ENCODE peak calls at places on chromosome 19, in seven cellular contexts. U is stimulated activated CD4-positive, alpha-beta T cell treated with anti-CD3 and anti-CD28 coated beads, Interleukin-4, amount 100 ng/mL, for 48 hours; N is left cardiac atrium; B is C1 segment of cervical spinal cord; C is SW480; J is GM04503; E is WERI-Rb-1. K is an unnamed sample.

GRCh38 chr19:8539621-8540149 is 25.7 kb upstream of the ZNF414 start:
- DNase-seq in U (no peak), C (no peak), N (no peak), B (no peak), J (no peak), E (no peak), K (no peak)

GRCh38 chr19:27774827-27775226 is 1438.1 kb downstream of the UQCRFS1 start:
- DNase-seq in B (no peak), N (no peak), J (no peak), C (no peak), E (peak), U (peak), K (no peak)

GRCh38 chr19:45305007-45305406 is 17.7 kb downstream of the CKM start:
- DNase-seq in E (no peak), J (no peak), N (no peak), U (no peak), C (no peak), B (no peak), K (no peak)

GRCh38 chr19:22935151-22935550 is 67.8 kb downstream of the ZNF728 start:
- DNase-seq in U (no peak), B (no peak), J (no peak), N (no peak), C (no peak), E (no peak), K (no peak)

GRCh38 chr19:40809358-40810086 is 10.5 kb downstream of the EGLN2 start:
- DNase-seq in E (no peak), J (no peak), U (no peak), N (peak), C (no peak), B (no peak), K (peak)

GRCh38 chr19:2326699-2327360 is 1.6 kb downstream of the LSM7 start:
- DNase-seq in J (no peak), U (no peak), C (no peak), N (no peak), B (no peak), E (no peak), K (peak)

GRCh38 chr19:5364674-5365073 is 24.1 kb upstream of the PTPRS start:
- DNase-seq in N (no peak), C (no peak), E (no peak), U (no peak), B (no peak), J (no peak), K (no peak)

GRCh38 chr19:21143846-21144245 is 2.0 kb downstream of the ZNF431 start:
- DNase-seq in J (no peak), U (no peak), N (no peak), E (no peak), B (no peak), C (peak), K (no peak)

GRCh38 chr19:57587529-57587928 is 3.6 kb downstream of the ZIK1 start:
- DNase-seq in C (no peak), J (peak), U (no peak), E (no peak), N (no peak), B (no peak), K (no peak)

GRCh38 chr19:54262066-54262465 is 5.0 kb upstream of the LILRB5 start:
- DNase-seq in C (no peak), U (no peak), N (no peak), E (no peak), B (no peak), J (no peak), K (no peak)

GRCh38 chr19:49749055-49749716 is 13.9 kb downstream of the TSKS start:
- DNase-seq in U (no peak), J (no peak), C (no peak), N (no peak), E (no peak), B (no peak), K (no peak)

GRCh38 chr19:51713319-51714285 is 10.2 kb downstream of the HAS1 start:
- DNase-seq in J (no peak), E (no peak), N (no peak), U (no peak), C (no peak), B (no peak), K (no peak)

GRCh38 chr19:47228168-47228936 is 2.6 kb downstream of the BBC3 start:
- DNase-seq in U (no peak), J (no peak), C (peak), E (peak), B (peak), N (peak), K (peak)

GRCh38 chr19:13036366-13036976 is 41.2 kb downstream of the NFIX start:
- DNase-seq in E (peak), B (no peak), C (peak), U (no peak), J (no peak), N (peak), K (no peak)

GRCh38 chr19:35027851-35028599 is 2.2 kb upstream of the SCN1B start:
- DNase-seq in N (peak), J (no peak), B (no peak), E (no peak), U (no peak), C (peak), K (no peak)

GRCh38 chr19:14536926-14537692 is 7.7 kb downstream of the TECR start:
- DNase-seq in C (no peak), U (peak), N (peak), E (peak), J (no peak), B (no peak), K (no peak)

GRCh38 chr19:6811906-6812305 is 39.4 kb downstream of the VAV1 start:
- DNase-seq in B (no peak), C (peak), E (peak), J (peak), N (no peak), U (no peak), K (no peak)

GRCh38 chr19:3368441-3368795 is 2.0 kb downstream of the NFIC start:
- DNase-seq in C (no peak), J (no peak), N (no peak), E (no peak), U (no peak), B (no peak), K (no peak)

GRCh38 chr19:48798937-48799336 is 11.9 kb downstream of the BCAT2 start:
- DNase-seq in N (no peak), C (no peak), J (no peak), E (peak), U (no peak), B (no peak), K (no peak)

GRCh38 chr19:7916137-7916907 is 1.7 kb downstream of the TGFBR3L start:
- DNase-seq in B (no peak), C (peak), U (peak), N (no peak), E (peak), J (no peak), K (peak)

GRCh38 chr19:49881186-49881585 is 3.7 kb downstream of the TBC1D17 start:
- DNase-seq in B (no peak), J (no peak), U (no peak), E (no peak), C (no peak), N (no peak), K (peak)

GRCh38 chr19:5080030-5080644 is 111.2 kb downstream of the KDM4B start:
- DNase-seq in N (no peak), J (no peak), E (no peak), U (no peak), C (no peak), B (no peak), K (no peak)

GRCh38 chr19:35775046-35775297 is 392 bp upstream of the ARHGAP33 start:
- DNase-seq in U (no peak), J (no peak), C (no peak), B (no peak), N (no peak), E (no peak), K (no peak)

GRCh38 chr19:33375760-33376159 is 2.3 kb downstream of the CEBPG start:
- DNase-seq in C (no peak), B (no peak), N (no peak), J (no peak), E (no peak), U (no peak), K (no peak)

GRCh38 chr19:56312787-56313343 is 1.8 kb downstream of the ZSCAN5A start:
- DNase-seq in J (no peak), C (no peak), U (no peak), E (no peak), B (no peak), N (no peak), K (no peak)

GRCh38 chr19:53537523-53538377 is at the start of gene ZNF331:
- DNase-seq in U (peak), J (no peak), E (peak), C (no peak), N (peak), B (peak), K (peak)

GRCh38 chr19:47363758-47364529 is 14.8 kb downstream of the DHX34 start:
- DNase-seq in E (no peak), N (no peak), J (no peak), U (no peak), C (no peak), B (no peak), K (peak)

GRCh38 chr19:28374971-28375370 is 838.0 kb downstream of the UQCRFS1 start:
- DNase-seq in E (peak), C (no peak), U (no peak), N (no peak), B (no peak), J (no peak), K (no peak)

GRCh38 chr19:18205180-18205915 is 1.5 kb upstream of the RAB3A start:
- DNase-seq in U (no peak), J (no peak), E (peak), B (no peak), N (peak), C (no peak), K (peak)

GRCh38 chr19:28556371-28556770 is 656.6 kb downstream of the UQCRFS1 start:
- DNase-seq in E (no peak), C (no peak), U (no peak), N (no peak), J (no peak), B (no peak), K (no peak)

GRCh38 chr19:15448014-15448777 is 1.6 kb downstream of the WIZ start:
- DNase-seq in J (no peak), U (no peak), B (no peak), E (no peak), C (no peak), N (no peak), K (no peak)

GRCh38 chr19:14871619-14872230 is 14.2 kb downstream of the OR7A17 start:
- DNase-seq in E (no peak), N (no peak), C (peak), J (no peak), B (no peak), U (no peak), K (no peak)

K was measured in spleen.